ENCODE peak calls at places on chromosome 13, in eight cellular contexts. One of them, this sample, is unnamed.

GRCh38 chr13:75120071-75120470 is 361.9 kb downstream of the TBC1D4 start:
- DNase-seq in body of pancreas: no peak
- DNase-seq in astrocyte of the cerebellum: no peak
- DNase-seq in CD4-positive, alpha-beta memory T cell: no peak
- DNase-seq in HFF-Myc: no peak
- DNase-seq in gastrocnemius medialis: no peak
- DNase-seq in AG09309: no peak
- DNase-seq in right atrium auricular region: no peak
- DNase-seq in this sample: no peak

GRCh38 chr13:44506719-44507118 is 69.4 kb downstream of the TSC22D1 start:
- DNase-seq in gastrocnemius medialis: no peak
- DNase-seq in right atrium auricular region: no peak
- DNase-seq in body of pancreas: no peak
- DNase-seq in AG09309: no peak
- DNase-seq in HFF-Myc: no peak
- DNase-seq in astrocyte of the cerebellum: no peak
- DNase-seq in CD4-positive, alpha-beta memory T cell: no peak
- DNase-seq in this sample: no peak

GRCh38 chr13:104315606-104316005 is 1249.4 kb upstream of the SLC10A2 start:
- DNase-seq in gastrocnemius medialis: no peak
- DNase-seq in AG09309: no peak
- DNase-seq in HFF-Myc: no peak
- DNase-seq in body of pancreas: no peak
- DNase-seq in astrocyte of the cerebellum: peak
- DNase-seq in CD4-positive, alpha-beta memory T cell: no peak
- DNase-seq in right atrium auricular region: no peak
- DNase-seq in this sample: peak

GRCh38 chr13:77339408-77339807 is 12.5 kb upstream of the MYCBP2 start:
- DNase-seq in HFF-Myc: no peak
- DNase-seq in AG09309: no peak
- DNase-seq in astrocyte of the cerebellum: no peak
- DNase-seq in CD4-positive, alpha-beta memory T cell: no peak
- DNase-seq in body of pancreas: no peak
- DNase-seq in right atrium auricular region: no peak
- DNase-seq in gastrocnemius medialis: no peak
- DNase-seq in this sample: no peak

GRCh38 chr13:42539670-42540069 is 34.3 kb upstream of the TNFSF11 start:
- DNase-seq in gastrocnemius medialis: no peak
- DNase-seq in CD4-positive, alpha-beta memory T cell: no peak
- DNase-seq in body of pancreas: no peak
- DNase-seq in right atrium auricular region: no peak
- DNase-seq in astrocyte of the cerebellum: no peak
- DNase-seq in HFF-Myc: no peak
- DNase-seq in AG09309: no peak
- DNase-seq in this sample: no peak

GRCh38 chr13:114099918-114100445 is 32.4 kb downstream of the RASA3 start:
- DNase-seq in HFF-Myc: no peak
- DNase-seq in gastrocnemius medialis: no peak
- DNase-seq in right atrium auricular region: peak
- DNase-seq in astrocyte of the cerebellum: no peak
- DNase-seq in AG09309: no peak
- DNase-seq in body of pancreas: peak
- DNase-seq in CD4-positive, alpha-beta memory T cell: peak
- DNase-seq in this sample: no peak

GRCh38 chr13:22173605-22174004 is 502.7 kb downstream of the FGF9 start:
- DNase-seq in body of pancreas: no peak
- DNase-seq in AG09309: no peak
- DNase-seq in right atrium auricular region: no peak
- DNase-seq in CD4-positive, alpha-beta memory T cell: no peak
- DNase-seq in gastrocnemius medialis: no peak
- DNase-seq in HFF-Myc: no peak
- DNase-seq in astrocyte of the cerebellum: peak
- DNase-seq in this sample: peak

GRCh38 chr13:110493161-110493593 is 68.3 kb downstream of the RAB20 start:
- DNase-seq in body of pancreas: no peak
- DNase-seq in CD4-positive, alpha-beta memory T cell: no peak
- DNase-seq in gastrocnemius medialis: no peak
- DNase-seq in AG09309: no peak
- DNase-seq in HFF-Myc: no peak
- DNase-seq in astrocyte of the cerebellum: no peak
- DNase-seq in right atrium auricular region: no peak
- DNase-seq in this sample: no peak

GRCh38 chr13:83589816-83590215 is 292.5 kb downstream of the SLITRK1 start:
- DNase-seq in astrocyte of the cerebellum: no peak
- DNase-seq in CD4-positive, alpha-beta memory T cell: no peak
- DNase-seq in AG09309: no peak
- DNase-seq in right atrium auricular region: no peak
- DNase-seq in gastrocnemius medialis: no peak
- DNase-seq in body of pancreas: no peak
- DNase-seq in HFF-Myc: no peak
- DNase-seq in this sample: no peak

GRCh38 chr13:80363890-80364503 is 23.1 kb upstream of the SPRY2 start:
- DNase-seq in gastrocnemius medialis: no peak
- DNase-seq in HFF-Myc: no peak
- DNase-seq in AG09309: no peak
- DNase-seq in right atrium auricular region: no peak
- DNase-seq in CD4-positive, alpha-beta memory T cell: no peak
- DNase-seq in body of pancreas: no peak
- DNase-seq in astrocyte of the cerebellum: no peak
- DNase-seq in this sample: no peak

GRCh38 chr13:33285420-33286124 is at the start of gene STARD13:
- DNase-seq in AG09309: peak
- DNase-seq in HFF-Myc: peak
- DNase-seq in body of pancreas: peak
- DNase-seq in CD4-positive, alpha-beta memory T cell: no peak
- DNase-seq in right atrium auricular region: peak
- DNase-seq in gastrocnemius medialis: peak
- DNase-seq in astrocyte of the cerebellum: peak
- DNase-seq in this sample: peak

GRCh38 chr13:110251227-110251791 is 55.6 kb downstream of the COL4A1 start:
- DNase-seq in CD4-positive, alpha-beta memory T cell: no peak
- DNase-seq in body of pancreas: peak
- DNase-seq in HFF-Myc: no peak
- DNase-seq in AG09309: no peak
- DNase-seq in astrocyte of the cerebellum: no peak
- DNase-seq in right atrium auricular region: peak
- DNase-seq in gastrocnemius medialis: no peak
- DNase-seq in this sample: no peak

GRCh38 chr13:23060972-23061371 is 119.8 kb upstream of the SGCG start:
- DNase-seq in gastrocnemius medialis: no peak
- DNase-seq in right atrium auricular region: no peak
- DNase-seq in CD4-positive, alpha-beta memory T cell: no peak
- DNase-seq in AG09309: no peak
- DNase-seq in HFF-Myc: no peak
- DNase-seq in body of pancreas: no peak
- DNase-seq in astrocyte of the cerebellum: no peak
- DNase-seq in this sample: no peak

DNA sequence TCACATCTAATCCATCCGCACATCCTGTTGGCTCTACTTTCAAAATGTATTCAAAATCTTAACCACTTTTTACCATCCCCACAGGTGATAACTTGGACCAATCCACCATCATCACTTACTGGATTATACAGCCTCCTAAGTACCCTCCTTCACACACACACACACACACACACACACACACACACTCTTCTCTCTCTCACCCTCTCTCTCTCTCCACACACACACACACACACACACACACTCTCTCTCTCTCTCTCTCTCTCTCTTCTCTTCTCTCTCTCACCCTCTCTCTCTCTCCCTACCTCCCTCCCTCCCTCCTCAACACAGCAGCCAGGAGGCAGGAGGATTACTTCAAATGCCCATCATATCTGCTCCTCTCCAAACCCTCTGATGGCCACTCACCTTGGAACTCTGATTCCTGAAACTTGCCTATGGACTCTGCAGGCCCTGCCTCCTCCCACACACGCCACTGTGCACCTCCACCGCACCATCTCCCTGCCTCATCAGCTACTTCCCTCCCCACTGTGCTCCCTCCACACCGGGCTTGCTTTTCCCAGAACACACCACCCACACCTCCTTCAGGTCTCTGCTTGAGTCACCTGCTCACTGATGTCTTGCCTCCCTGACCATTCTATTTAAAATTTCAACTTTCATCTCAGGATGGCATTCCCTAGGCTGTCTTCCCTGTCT is 39.7 kb downstream of the RCBTB2 start:
- DNase-seq in body of pancreas: no peak
- DNase-seq in astrocyte of the cerebellum: no peak
- DNase-seq in gastrocnemius medialis: no peak
- DNase-seq in AG09309: no peak
- DNase-seq in right atrium auricular region: no peak
- DNase-seq in HFF-Myc: no peak
- DNase-seq in CD4-positive, alpha-beta memory T cell: peak
- DNase-seq in this sample: no peak
- H3K4me3 ChIP-seq in body of pancreas: no peak
- H3K4me3 ChIP-seq in astrocyte of the cerebellum: no peak
- H3K4me3 ChIP-seq in gastrocnemius medialis: no peak
- H3K4me3 ChIP-seq in AG09309: no peak
- H3K4me3 ChIP-seq in right atrium auricular region: peak
- H3K4me3 ChIP-seq in HFF-Myc: no peak
- H3K4me3 ChIP-seq in CD4-positive, alpha-beta memory T cell: peak
- H3K4me3 ChIP-seq in this sample: no peak

GRCh38 chr13:38417727-38418126 is 68.1 kb downstream of the UFM1 start:
- DNase-seq in HFF-Myc: peak
- DNase-seq in right atrium auricular region: no peak
- DNase-seq in gastrocnemius medialis: no peak
- DNase-seq in astrocyte of the cerebellum: no peak
- DNase-seq in AG09309: no peak
- DNase-seq in body of pancreas: no peak
- DNase-seq in CD4-positive, alpha-beta memory T cell: no peak
- DNase-seq in this sample: no peak
- H3K4me3 ChIP-seq in HFF-Myc: no peak
- H3K4me3 ChIP-seq in right atrium auricular region: no peak
- H3K4me3 ChIP-seq in gastrocnemius medialis: no peak
- H3K4me3 ChIP-seq in astrocyte of the cerebellum: no peak
- H3K4me3 ChIP-seq in AG09309: no peak
- H3K4me3 ChIP-seq in body of pancreas: no peak
- H3K4me3 ChIP-seq in CD4-positive, alpha-beta memory T cell: no peak
- H3K4me3 ChIP-seq in this sample: no peak

GRCh38 chr13:97221491-97221890 is 642 bp upstream of the MBNL2 start:
- DNase-seq in CD4-positive, alpha-beta memory T cell: no peak
- DNase-seq in right atrium auricular region: no peak
- DNase-seq in HFF-Myc: no peak
- DNase-seq in astrocyte of the cerebellum: no peak
- DNase-seq in gastrocnemius medialis: no peak
- DNase-seq in body of pancreas: no peak
- DNase-seq in AG09309: no peak
- DNase-seq in this sample: no peak

GRCh38 chr13:97221046-97221445 is 1.1 kb upstream of the MBNL2 start:
- DNase-seq in HFF-Myc: no peak
- DNase-seq in gastrocnemius medialis: no peak
- DNase-seq in body of pancreas: no peak
- DNase-seq in right atrium auricular region: no peak
- DNase-seq in astrocyte of the cerebellum: no peak
- DNase-seq in AG09309: no peak
- DNase-seq in CD4-positive, alpha-beta memory T cell: no peak
- DNase-seq in this sample: no peak

GRCh38 chr13:97223711-97224461 is 1.8 kb downstream of the MBNL2 start:
- DNase-seq in astrocyte of the cerebellum: peak
- DNase-seq in AG09309: peak
- DNase-seq in HFF-Myc: peak
- DNase-seq in gastrocnemius medialis: peak
- DNase-seq in CD4-positive, alpha-beta memory T cell: peak
- DNase-seq in body of pancreas: peak
- DNase-seq in right atrium auricular region: peak
- DNase-seq in this sample: peak

GRCh38 chr13:97222934-97223710 is 989 bp downstream of the MBNL2 start:
- DNase-seq in astrocyte of the cerebellum: no peak
- DNase-seq in body of pancreas: no peak
- DNase-seq in gastrocnemius medialis: no peak
- DNase-seq in right atrium auricular region: no peak
- DNase-seq in CD4-positive, alpha-beta memory T cell: no peak
- DNase-seq in HFF-Myc: no peak
- DNase-seq in AG09309: no peak
- DNase-seq in this sample: no peak

DNA sequence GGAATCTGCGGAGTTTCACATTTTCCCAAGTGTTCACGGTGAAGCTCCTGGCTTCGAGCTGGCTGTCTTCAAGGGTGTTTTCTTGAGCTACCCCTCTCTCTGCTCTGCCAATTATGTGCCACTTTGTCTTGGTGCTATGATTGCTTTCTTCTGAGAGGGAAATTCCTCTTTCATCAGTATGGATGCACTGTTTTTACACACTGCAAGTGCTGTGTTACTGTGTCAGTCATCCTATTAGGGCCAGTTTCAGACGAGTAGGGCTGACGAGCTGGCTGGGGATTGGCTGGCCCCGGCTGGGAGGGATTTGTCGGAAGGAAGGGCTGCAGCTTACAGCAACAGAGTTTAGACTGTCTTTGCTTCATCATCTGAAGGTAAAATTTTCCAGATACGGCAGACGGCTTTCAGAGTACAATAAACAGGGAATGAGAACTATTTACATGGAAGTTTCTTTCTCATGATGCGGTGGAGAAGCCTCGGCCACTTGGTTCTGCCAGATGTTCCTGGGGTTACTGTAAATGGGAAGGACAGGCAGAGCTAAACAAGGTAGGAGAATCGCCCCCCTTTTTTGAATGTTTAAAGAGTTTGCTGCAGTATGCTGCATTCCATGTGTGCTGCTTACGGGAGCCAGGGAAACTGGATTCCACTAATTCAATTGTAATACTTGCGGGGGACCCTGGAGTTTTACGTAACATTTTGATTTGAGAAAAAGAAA is at the start of gene MBNL2:
- DNase-seq in CD4-positive, alpha-beta memory T cell: peak
- DNase-seq in AG09309: peak
- DNase-seq in right atrium auricular region: peak
- DNase-seq in body of pancreas: peak
- DNase-seq in HFF-Myc: peak
- DNase-seq in gastrocnemius medialis: peak
- DNase-seq in astrocyte of the cerebellum: peak
- DNase-seq in this sample: peak
- H3K4me3 ChIP-seq in CD4-positive, alpha-beta memory T cell: peak
- H3K4me3 ChIP-seq in AG09309: peak
- H3K4me3 ChIP-seq in right atrium auricular region: peak
- H3K4me3 ChIP-seq in body of pancreas: peak
- H3K4me3 ChIP-seq in HFF-Myc: peak
- H3K4me3 ChIP-seq in gastrocnemius medialis: peak
- H3K4me3 ChIP-seq in astrocyte of the cerebellum: peak
- H3K4me3 ChIP-seq in this sample: peak

DNA sequence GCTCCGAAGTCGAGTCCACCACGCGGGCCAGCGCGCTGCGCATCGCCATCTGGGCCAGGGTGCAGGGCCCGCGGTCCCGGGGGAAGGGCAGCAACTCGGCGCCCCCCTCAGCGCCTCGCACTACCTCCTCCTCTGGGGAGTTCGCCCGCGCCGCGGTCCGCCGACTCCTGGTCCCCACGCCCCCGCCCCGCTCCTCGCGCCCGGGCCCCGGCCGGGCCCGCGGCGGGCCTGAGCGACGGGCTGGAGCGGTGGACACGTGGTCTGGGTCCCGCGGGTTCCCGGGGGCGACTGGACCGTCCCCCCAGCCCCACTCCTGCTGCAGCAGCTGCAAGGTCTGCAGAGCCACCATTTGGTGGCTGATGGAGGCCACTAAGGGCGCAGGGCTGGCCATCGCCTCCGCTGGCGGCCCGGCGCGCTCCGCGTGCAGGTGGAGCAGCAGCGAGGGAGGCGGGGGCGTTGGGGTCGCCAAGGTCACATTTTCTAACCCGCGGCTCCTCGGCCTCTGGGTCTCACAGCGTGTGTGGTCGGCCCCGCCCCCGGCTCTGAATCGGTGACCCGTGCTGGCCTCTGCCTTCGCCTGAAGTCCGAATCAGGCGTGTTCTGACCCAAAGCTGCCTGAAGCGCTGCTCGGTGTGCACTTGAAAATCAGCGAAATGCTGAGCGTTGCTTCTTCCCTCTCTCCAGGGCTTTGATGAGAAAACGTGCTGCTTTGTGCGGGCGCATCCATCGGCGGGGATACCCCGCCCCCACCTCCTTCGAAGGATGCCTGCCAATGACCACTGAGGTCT is at the start of gene DLEU7:
- DNase-seq in right atrium auricular region: no peak
- DNase-seq in astrocyte of the cerebellum: no peak
- DNase-seq in body of pancreas: no peak
- DNase-seq in AG09309: no peak
- DNase-seq in HFF-Myc: no peak
- DNase-seq in gastrocnemius medialis: no peak
- DNase-seq in CD4-positive, alpha-beta memory T cell: no peak
- DNase-seq in this sample: no peak
- H3K4me3 ChIP-seq in right atrium auricular region: peak
- H3K4me3 ChIP-seq in astrocyte of the cerebellum: peak
- H3K4me3 ChIP-seq in body of pancreas: no peak
- H3K4me3 ChIP-seq in AG09309: no peak
- H3K4me3 ChIP-seq in HFF-Myc: no peak
- H3K4me3 ChIP-seq in gastrocnemius medialis: no peak
- H3K4me3 ChIP-seq in CD4-positive, alpha-beta memory T cell: no peak
- H3K4me3 ChIP-seq in this sample: peak